ENCODE peak calls at places on chromosomes 11 and 22, in ten cellular contexts. Z is left ventricle myocardium inferior, P is foreskin keratinocyte, K is AG10803, D is T-helper 2 cell, Y is posterior vena cava, E is lower leg skin, J is iris pigment epithelial cell, W is fibroblast of gingiva, G is SJSA1. T is an unnamed sample.

GRCh38 chr11:131612576-131612975 is 242.2 kb downstream of the NTM start:
- DNase-seq in K (no peak), Y (no peak), D (no peak), W (no peak), Z (peak; percentile 43), J (no peak), G (no peak), E (no peak), P (no peak), T (no peak)

GRCh38 chr11:12048936-12049790 is 40.7 kb upstream of the DKK3 start:
- DNase-seq in D (no peak), E (peak; percentile 74), Z (no peak), J (peak; percentile 91), K (no peak), Y (no peak), P (no peak), W (no peak), G (no peak), T (no peak)

GRCh38 chr11:76701701-76702100 is 31.2 kb upstream of the LRRC32 start:
- DNase-seq in Y (no peak), K (peak; percentile 52), W (peak; percentile 63), Z (no peak), P (no peak), E (no peak), D (no peak), G (peak; percentile 33), J (peak; percentile 69), T (no peak)

GRCh38 chr11:67494371-67495233 is 10.6 kb downstream of the PITPNM1 start:
- DNase-seq in Y (no peak), W (no peak), G (no peak), P (no peak), J (no peak), D (no peak), E (peak; percentile 84), Z (no peak), K (no peak), T (no peak)

GRCh38 chr22:20020533-20021195 is at the start of gene TANGO2:
- DNase-seq in K (peak; percentile 87), P (peak; percentile 40), W (peak; percentile 87), D (peak; percentile 89), J (peak; percentile 85), Y (peak; percentile 98), G (peak; percentile 91), Z (peak; percentile 93), E (peak; percentile 98), T (peak; percentile 51)

GRCh38 chr11:81963018-81963417 is 770.6 kb downstream of the FAM181B start:
- DNase-seq in G (no peak), Y (no peak), Z (no peak), P (no peak), K (no peak), J (no peak), W (no peak), E (no peak), D (no peak), T (no peak)

GRCh38 chr11:130738618-130739017 is 177.7 kb downstream of the SNX19 start:
- DNase-seq in J (peak; percentile 51), Z (no peak), Y (no peak), E (no peak), K (peak; percentile 42), D (no peak), G (peak; percentile 17), W (peak; percentile 61), P (no peak), T (no peak)

GRCh38 chr11:134662629-134663360 is 250.8 kb upstream of the B3GAT1 start:
- DNase-seq in Y (peak; percentile 78), K (no peak), P (no peak), J (no peak), D (no peak), E (peak; percentile 75), G (no peak), W (no peak), Z (no peak), T (no peak)

GRCh38 chr11:129434641-129435498 is 59.2 kb downstream of the BARX2 start:
- DNase-seq in K (no peak), P (no peak), Y (no peak), G (no peak), J (no peak), Z (no peak), E (peak; percentile 29), D (no peak), W (no peak), T (no peak)

GRCh38 chr22:36737776-36738175 is 34.2 kb upstream of the CACNG2 start:
- DNase-seq in E (peak; percentile 88), G (no peak), K (no peak), Z (peak; percentile 37), D (no peak), P (no peak), Y (peak; percentile 84), J (no peak), W (no peak), T (no peak)

GRCh38 chr22:29481265-29482000 is 1.4 kb downstream of the NEFH start:
- DNase-seq in P (no peak), Z (no peak), Y (no peak), D (no peak), K (peak; percentile 6), E (no peak), G (no peak), W (no peak), J (no peak), T (peak; percentile 83)

GRCh38 chr11:46451759-46452158 is 60.2 kb upstream of the CHRM4 start:
- DNase-seq in G (no peak), W (no peak), D (no peak), Y (no peak), E (no peak), J (no peak), P (no peak), Z (no peak), K (no peak), T (no peak)

GRCh38 chr11:2725367-2726300 is 25.8 kb upstream of the KCNQ1OT1 start:
- DNase-seq in Z (peak; percentile 74), P (no peak), E (peak; percentile 92), G (no peak), J (peak; percentile 48), W (no peak), D (no peak), Y (peak; percentile 90), K (peak; percentile 43), T (no peak)

GRCh38 chr11:44530413-44531115 is 34.9 kb upstream of the CD82 start:
- DNase-seq in Z (no peak), G (no peak), E (no peak), P (no peak), Y (no peak), D (no peak), J (peak; percentile 40), W (no peak), K (no peak), T (no peak)

GRCh38 chr22:26610072-26610958 is 7.5 kb downstream of the CRYBB1 start:
- DNase-seq in E (no peak), P (peak; percentile 80), G (peak; percentile 82), K (peak; percentile 94), Y (no peak), J (peak; percentile 67), D (no peak), Z (peak; percentile 24), W (peak; percentile 82), T (no peak)